ENCODE peak calls at places on chromosomes 12 and 14, in eight cellular contexts. G, X, R, V, K, O, W and P are unnamed samples.

GRCh38 chr14:33163109-33163508 is 224.4 kb downstream of the NPAS3 start:
- DNase-seq in G (no peak), X (no peak), R (no peak), V (no peak), K (no peak), O (no peak), W (no peak), P (no peak)

GRCh38 chr12:98402671-98403070 is 112.7 kb upstream of the TMPO start:
- DNase-seq in G (no peak), X (no peak), R (no peak), V (no peak), K (no peak), O (no peak), W (no peak), P (no peak)

GRCh38 chr12:11621797-11622423 is 27.6 kb upstream of the ETV6 start:
- DNase-seq in G (peak), X (no peak), R (peak), V (no peak), K (no peak), O (peak), W (no peak), P (no peak)

GRCh38 chr12:62738611-62739010 is 196.3 kb downstream of the PPM1H start:
- DNase-seq in G (no peak), X (no peak), R (no peak), V (no peak), K (no peak), O (no peak), W (no peak), P (no peak)

GRCh38 chr12:50220357-50221061 is 53.3 kb upstream of the CERS5 start:
- DNase-seq in G (peak), X (no peak), R (no peak), V (no peak), K (no peak), O (peak), W (no peak), P (no peak)

GRCh38 chr12:105385141-105385540 is 54.6 kb downstream of the C12orf75 start:
- DNase-seq in G (peak), X (peak), R (no peak), V (no peak), K (no peak), O (no peak), W (no peak), P (no peak)

GRCh38 chr14:84340938-84341337 is 1189.0 kb upstream of the FLRT2 start:
- DNase-seq in G (no peak), X (no peak), R (no peak), V (no peak), K (no peak), O (no peak), W (no peak), P (no peak)

GRCh38 chr12:44077293-44077692 is 241.4 kb downstream of the TMEM117 start:
- DNase-seq in G (no peak), X (no peak), R (no peak), V (no peak), K (no peak), O (no peak), W (no peak), P (no peak)

GRCh38 chr12:45409966-45410365 is 194.1 kb downstream of the ANO6 start:
- DNase-seq in G (peak), X (peak), R (peak), V (no peak), K (no peak), O (no peak), W (no peak), P (no peak)

GRCh38 chr14:93078830-93079229 is 36.9 kb downstream of the ITPK1 start:
- DNase-seq in G (peak), X (no peak), R (no peak), V (no peak), K (no peak), O (no peak), W (peak), P (no peak)

GRCh38 chr12:117218149-117218548 is 27.9 kb upstream of the FBXO21 start:
- DNase-seq in G (no peak), X (no peak), R (no peak), V (no peak), K (no peak), O (no peak), W (no peak), P (no peak)

GRCh38 chr12:30877110-30877875 is 49.3 kb upstream of the TSPAN11 start:
- DNase-seq in G (no peak), X (no peak), R (no peak), V (no peak), K (no peak), O (no peak), W (no peak), P (no peak)

GRCh38 chr12:115049617-115050016 is 365.6 kb upstream of the TBX3 start:
- DNase-seq in G (peak), X (no peak), R (no peak), V (no peak), K (no peak), O (no peak), W (no peak), P (no peak)

GRCh38 chr14:89537911-89538310 is 120.9 kb upstream of the FOXN3 start:
- DNase-seq in G (no peak), X (no peak), R (no peak), V (no peak), K (no peak), O (no peak), W (no peak), P (no peak)

GRCh38 chr12:91272456-91273063 is 89.9 kb upstream of the DCN start:
- DNase-seq in G (no peak), X (no peak), R (peak), V (no peak), K (peak), O (no peak), W (no peak), P (peak)

GRCh38 chr12:109721276-109721675 is 7.7 kb downstream of the FAM222A start:
- DNase-seq in G (no peak), X (no peak), R (peak), V (no peak), K (no peak), O (no peak), W (no peak), P (no peak)

GRCh38 chr12:53298154-53298553 is 1.3 kb upstream of the MYG1 start:
- DNase-seq in G (peak), X (no peak), R (no peak), V (no peak), K (no peak), O (no peak), W (no peak), P (no peak)

GRCh38 chr12:45170456-45171042 is 45.3 kb upstream of the ANO6 start:
- DNase-seq in G (peak), X (peak), R (peak), V (peak), K (peak), O (peak), W (peak), P (peak)

GRCh38 chr12:38898001-38898684 is 7.2 kb downstream of the CPNE8 start:
- DNase-seq in G (no peak), X (no peak), R (no peak), V (no peak), K (no peak), O (no peak), W (no peak), P (no peak)

GRCh38 chr12:93908846-93909592 is 231.8 kb downstream of the CRADD start:
- DNase-seq in G (peak), X (no peak), R (no peak), V (peak), K (no peak), O (no peak), W (no peak), P (peak)

GRCh38 chr12:4271433-4272013 is 2.0 kb upstream of the CCND2 start:
- DNase-seq in G (peak), X (no peak), R (no peak), V (no peak), K (no peak), O (no peak), W (peak), P (no peak)

GRCh38 chr12:31234955-31235867 is 90.7 kb downstream of the SINHCAF start:
- DNase-seq in G (peak), X (no peak), R (no peak), V (peak), K (no peak), O (no peak), W (no peak), P (no peak)

GRCh38 chr12:123686636-123687190 is 15.8 kb downstream of the TCTN2 start:
- DNase-seq in G (no peak), X (no peak), R (no peak), V (no peak), K (no peak), O (no peak), W (no peak), P (peak)

GRCh38 chr12:54128466-54128865 is 60.3 kb downstream of the SMUG1 start:
- DNase-seq in G (no peak), X (no peak), R (no peak), V (no peak), K (no peak), O (no peak), W (no peak), P (no peak)

GRCh38 chr14:52067873-52068740 is 752 bp downstream of the NID2 start:
- DNase-seq in G (peak), X (no peak), R (peak), V (peak), K (no peak), O (no peak), W (peak), P (peak)

GRCh38 chr14:22336031-22336430 is 253.0 kb downstream of the DAD1 start:
- DNase-seq in G (no peak), X (no peak), R (no peak), V (no peak), K (no peak), O (no peak), W (no peak), P (no peak)

GRCh38 chr14:57029620-57030253 is 219.5 kb upstream of the OTX2 start:
- DNase-seq in G (no peak), X (no peak), R (no peak), V (no peak), K (no peak), O (no peak), W (no peak), P (no peak)

GRCh38 chr14:69685716-69686115 is 74.3 kb downstream of the SUSD6 start:
- DNase-seq in G (peak), X (peak), R (peak), V (no peak), K (peak), O (no peak), W (peak), P (peak)

DNA sequence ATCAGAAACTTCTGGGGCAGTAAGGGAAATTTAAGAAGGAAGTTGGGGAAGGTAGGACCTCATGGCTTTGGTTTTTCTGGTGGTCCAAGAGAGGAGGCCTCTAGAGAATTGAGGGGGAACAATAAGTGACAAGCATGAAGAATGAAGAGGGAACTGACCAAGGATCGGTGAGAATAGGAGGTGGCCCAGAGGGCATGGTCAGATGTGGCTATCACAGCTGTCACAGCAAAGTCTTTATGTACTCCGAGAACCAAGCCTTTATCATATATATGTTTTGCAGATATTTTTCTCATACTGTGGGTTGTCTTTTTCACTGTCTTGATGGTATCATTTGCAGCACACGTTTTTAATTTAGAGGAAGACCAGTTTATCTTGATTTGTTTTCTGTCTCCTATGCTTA is 64.3 kb downstream of the PPP2R5C start:
- DNase-seq in G (no peak), X (no peak), R (no peak), V (no peak), K (no peak), O (no peak), W (no peak), P (no peak)
- H3K4me3 ChIP-seq in G (no peak), X (no peak), R (no peak), V (no peak), K (no peak), O (peak), W (no peak), P (no peak)

GRCh38 chr12:24462946-24463345 is 486.0 kb downstream of the BCAT1 start:
- DNase-seq in G (no peak), X (no peak), R (no peak), V (no peak), K (no peak), O (no peak), W (no peak), P (no peak)

GRCh38 chr12:24469089-24469488 is 479.8 kb downstream of the BCAT1 start:
- DNase-seq in G (no peak), X (no peak), R (no peak), V (no peak), K (no peak), O (no peak), W (no peak), P (no peak)

DNA sequence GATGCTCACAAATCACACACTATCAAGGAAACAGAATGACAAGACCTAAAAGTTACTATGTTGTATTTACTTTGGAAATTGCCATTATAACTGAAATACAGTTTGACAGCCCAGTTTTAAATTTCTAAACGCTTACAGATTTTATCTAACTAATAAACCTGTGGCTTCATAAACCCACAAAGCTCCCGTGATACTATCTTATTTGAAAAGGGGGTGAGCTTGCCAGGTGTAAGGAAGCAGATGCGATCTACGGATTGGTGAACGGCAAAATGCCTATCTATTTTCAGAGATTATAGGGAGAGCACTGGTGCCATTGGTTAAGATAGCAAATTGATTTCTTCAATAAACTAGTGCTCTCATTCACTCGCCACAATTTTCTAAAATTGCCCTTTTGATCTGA is 485.5 kb downstream of the BCAT1 start:
- DNase-seq in G (no peak), X (no peak), R (no peak), V (no peak), K (no peak), O (no peak), W (no peak), P (no peak)
- H3K4me3 ChIP-seq in G (no peak), X (no peak), R (no peak), V (no peak), K (no peak), O (no peak), W (no peak), P (no peak)

DNA sequence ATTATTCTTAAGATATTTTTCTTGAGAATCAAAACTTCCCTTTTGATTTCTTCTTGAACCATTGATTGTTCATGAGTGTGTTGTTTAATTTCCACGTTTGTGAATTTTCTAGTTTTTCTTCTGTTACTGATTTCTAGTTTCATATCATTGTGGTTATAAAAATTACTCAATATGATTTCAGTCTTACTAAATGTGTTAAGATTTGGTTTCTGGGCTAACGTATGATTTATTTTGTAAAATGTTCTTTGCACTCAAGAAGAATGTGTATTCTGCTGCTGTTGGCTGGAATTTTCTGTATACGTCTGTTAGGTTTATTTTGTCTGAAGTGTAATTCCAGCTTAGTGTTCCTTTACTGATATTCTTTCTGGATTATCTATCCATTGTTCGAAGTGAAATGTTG is 24.7 kb downstream of the TRMT5 start:
- DNase-seq in G (no peak), X (no peak), R (no peak), V (no peak), K (no peak), O (no peak), W (no peak), P (no peak)
- H3K4me3 ChIP-seq in G (no peak), X (no peak), R (no peak), V (no peak), K (no peak), O (no peak), W (no peak), P (no peak)

DNA sequence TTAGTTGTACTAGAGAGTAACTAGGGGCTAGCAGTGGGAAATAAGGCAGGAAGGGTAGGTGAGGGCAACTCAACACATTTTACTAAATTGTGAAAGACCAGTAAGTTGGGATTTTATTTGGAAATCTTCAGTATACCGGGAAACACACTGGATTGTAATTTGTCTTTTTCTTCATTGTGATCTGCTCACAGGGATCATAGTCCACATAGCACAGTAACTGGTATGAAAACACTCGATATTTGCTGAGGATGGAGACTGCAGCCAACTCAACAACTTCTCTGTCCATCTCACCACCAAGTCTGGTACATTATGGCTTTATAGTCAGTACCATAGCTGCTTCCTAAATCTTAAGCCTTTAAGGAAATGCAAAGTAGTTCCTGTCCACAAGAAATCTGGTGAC is 2.5 kb downstream of the SLIRP start:
- DNase-seq in G (no peak), X (no peak), R (no peak), V (no peak), K (no peak), O (no peak), W (no peak), P (no peak)
- H3K4me3 ChIP-seq in G (no peak), X (no peak), R (no peak), V (no peak), K (no peak), O (no peak), W (no peak), P (no peak)

DNA sequence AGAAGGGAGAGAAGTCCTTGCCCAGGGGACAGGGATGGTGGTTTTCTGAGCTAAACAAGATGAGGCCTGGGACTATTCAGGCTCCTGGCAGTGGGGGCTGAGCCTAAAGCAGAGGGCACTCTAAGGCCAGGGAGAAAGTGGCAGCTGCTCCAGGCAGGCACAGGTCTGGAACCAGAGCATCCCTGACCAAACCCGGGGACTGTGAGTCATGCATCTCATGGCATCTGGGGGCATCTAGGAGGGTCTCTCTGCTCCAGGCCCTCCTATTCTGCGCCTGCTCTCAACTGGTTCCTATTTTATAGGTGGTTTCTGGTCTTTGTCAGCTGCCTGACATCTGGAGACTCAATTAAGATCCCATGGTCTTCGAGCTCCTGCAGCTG is 11.6 kb downstream of the KRT7 start:
- DNase-seq in G (no peak), X (no peak), R (no peak), V (no peak), K (no peak), O (no peak), W (no peak), P (peak)
- H3K4me3 ChIP-seq in G (no peak), X (no peak), R (no peak), V (no peak), K (no peak), O (no peak), W (no peak), P (no peak)